ENCODE peak calls at places on chromosomes 16 and 17, in eight cellular contexts. P is tibial artery, L is fibroblast of lung, G is heart left ventricle, H is ovary, U is heart right ventricle, N is thoracic aorta, C is neural progenitor cell. R is an unnamed sample.
A peak's percentile ranks its signal among the peaks of the same experiment; 100 is the strongest.

GRCh38 chr17:69141802-69142472 is at the start of gene ABCA6:
- DNase-seq in P (no peak), L (peak; percentile 85), G (no peak), H (no peak), U (no peak), N (no peak), C (no peak), R (no peak)

GRCh38 chr16:4501071-4501478 is 24.9 kb downstream of the HMOX2 start:
- DNase-seq in P (no peak), L (peak; percentile 57), G (no peak), H (no peak), U (no peak), N (no peak), C (peak; percentile 26), R (no peak)

GRCh38 chr16:49763826-49764225 is 92.1 kb downstream of the ZNF423 start:
- DNase-seq in P (no peak), L (no peak), G (no peak), H (no peak), U (no peak), N (no peak), C (no peak), R (no peak)

GRCh38 chr17:79607941-79608728 is 2.7 kb downstream of the RBFOX3 start:
- DNase-seq in P (no peak), L (no peak), G (no peak), H (no peak), U (peak; percentile 21), N (no peak), C (peak; percentile 88), R (no peak)

GRCh38 chr17:42586514-42587230 is 9.1 kb upstream of the PSMC3IP start:
- DNase-seq in P (no peak), L (no peak), G (no peak), H (no peak), U (no peak), N (no peak), C (no peak), R (peak; percentile 90)

GRCh38 chr16:50367777-50368409 is 895 bp downstream of the BRD7 start:
- DNase-seq in P (no peak), L (no peak), G (no peak), H (no peak), U (no peak), N (no peak), C (no peak), R (peak; percentile 57)

GRCh38 chr17:8289103-8289397 is 580 bp downstream of the RANGRF start:
- DNase-seq in P (no peak), L (no peak), G (no peak), H (peak; percentile 87), U (no peak), N (no peak), C (peak; percentile 89), R (no peak)

GRCh38 chr17:1644493-1645206 is 882 bp downstream of the SCARF1 start:
- DNase-seq in P (no peak), L (no peak), G (peak; percentile 39), H (no peak), U (no peak), N (no peak), C (no peak), R (peak; percentile 55)

GRCh38 chr17:8163978-8164814 is 1.4 kb upstream of the VAMP2 start:
- DNase-seq in P (peak; percentile 87), L (peak; percentile 59), G (peak; percentile 94), H (peak; percentile 78), U (peak; percentile 82), N (no peak), C (no peak), R (no peak)

GRCh38 chr16:57801098-57801855 is 1.0 kb downstream of the KIFC3 start:
- DNase-seq in P (no peak), L (peak; percentile 61), G (no peak), H (no peak), U (no peak), N (no peak), C (peak; percentile 35), R (no peak)

GRCh38 chr16:528111-529011 is 849 bp downstream of the CAPN15 start:
- DNase-seq in P (no peak), L (peak; percentile 56), G (no peak), H (peak; percentile 71), U (no peak), N (peak; percentile 26), C (peak; percentile 62), R (peak; percentile 50)

DNA sequence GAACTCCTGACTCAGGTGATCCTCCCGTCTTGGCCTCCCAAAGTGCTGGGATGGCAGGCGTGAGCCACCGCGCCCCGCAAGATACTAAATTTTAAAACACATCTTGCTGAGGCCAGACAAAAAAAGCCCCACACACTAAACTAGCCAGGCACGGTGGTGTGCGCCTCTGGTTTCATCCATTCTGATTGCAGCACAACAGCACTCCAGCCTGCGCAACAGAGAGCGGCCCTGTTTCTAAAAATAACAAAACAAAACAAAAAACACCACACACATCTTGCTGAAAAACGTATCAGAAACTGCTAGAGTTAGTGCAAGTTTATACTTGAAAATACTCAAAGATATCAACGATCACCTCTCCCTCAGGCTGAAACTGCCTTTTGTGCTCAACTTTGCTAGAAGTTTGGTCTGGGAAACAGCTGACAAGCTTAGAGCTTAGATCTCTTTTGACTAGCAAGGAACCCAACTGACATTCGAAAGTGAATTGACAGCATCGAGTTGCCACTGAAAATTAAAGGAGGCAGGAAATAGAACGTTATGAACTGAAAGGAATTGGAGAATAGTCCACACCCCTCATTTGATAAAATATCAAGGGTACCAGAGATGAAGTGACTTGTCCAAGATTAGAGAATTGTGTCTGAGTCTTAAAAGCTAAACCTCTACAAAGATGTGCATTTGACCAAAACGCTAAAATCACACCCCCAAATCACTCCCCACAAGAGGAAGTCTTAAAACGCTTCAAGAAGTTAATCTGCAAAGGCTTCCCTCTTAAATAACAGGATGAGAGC is 946 bp downstream of the COG4 start:
- DNase-seq in P (no peak), L (no peak), G (no peak), H (no peak), U (no peak), N (no peak), C (no peak), R (no peak)
- H3K4me1 ChIP-seq in P (peaks cover 32% of the 10 kb centered on the region), L (peaks cover 10% of the 10 kb centered on the region), G (peaks cover 3% of the 10 kb centered on the region), H (peaks cover 8% of the 10 kb centered on the region), U (peaks cover 38% of the 10 kb centered on the region), N (peaks cover 12% of the 10 kb centered on the region), C (peaks cover 29% of the 10 kb centered on the region), R (peaks cover 10% of the 10 kb centered on the region)

DNA sequence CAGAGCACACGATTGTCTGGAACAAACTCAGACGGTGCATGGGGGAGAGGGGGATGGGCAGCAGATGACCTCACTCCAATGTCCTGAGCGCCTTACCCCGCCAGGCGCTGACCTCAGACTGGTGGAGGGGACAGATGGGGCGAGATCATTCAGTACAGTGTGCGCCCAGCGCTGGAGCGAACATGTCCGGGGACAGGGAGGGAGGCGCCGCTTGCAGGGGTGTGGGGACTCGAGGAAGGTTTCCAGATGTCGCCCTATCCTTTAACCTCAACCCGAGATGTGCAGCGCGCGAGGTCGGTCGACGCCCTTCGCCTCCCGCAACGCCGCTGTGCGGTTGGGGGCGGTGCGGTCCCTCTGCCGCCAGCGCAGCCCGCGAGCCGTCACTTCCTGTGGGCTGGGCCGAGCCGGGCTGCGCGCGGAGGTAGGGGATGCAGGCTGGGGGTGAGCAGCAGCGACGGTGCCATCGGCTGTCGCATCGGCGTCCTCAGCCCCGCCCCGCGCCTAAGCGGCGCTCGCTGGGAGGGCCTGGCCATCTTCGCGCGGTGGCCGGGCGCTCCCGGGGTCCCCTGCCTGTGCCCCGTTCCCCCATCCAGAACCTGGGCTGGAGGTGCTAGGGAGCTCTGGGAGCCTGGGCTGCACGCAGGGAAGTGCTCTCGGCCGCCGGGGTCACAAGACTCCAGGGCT is 5.3 kb upstream of the CDR2L start:
- DNase-seq in P (peak; percentile 83), L (peak; percentile 42), G (peak; percentile 86), H (peak; percentile 65), U (peak; percentile 81), N (peak; percentile 28), C (peak; percentile 95), R (no peak)
- H3K27ac ChIP-seq in P (peak overlapping the region; percentile 89), L (peak overlapping the region; percentile 63), G (peak overlapping the region; percentile 93), H (peak overlapping the region; percentile 41), U (peak overlapping the region; percentile 84), N (peak overlapping the region; percentile 93), C (no peak overlapping the region), R (no peak overlapping the region)

GRCh38 chr16:15643453-15644305 is 725 bp upstream of the MARF1 start:
- DNase-seq in P (no peak), L (peak; percentile 79), G (no peak), H (peak; percentile 40), U (no peak), N (no peak), C (no peak), R (peak; percentile 56)
- TF ChIP-seq CTCF in P (peak; percentile 38), L (peak; percentile 51), G (peak; percentile 52), H (peak; percentile 46), U (peak; percentile 53), N (peak; percentile 49), C (peak; percentile 49), R (peak; percentile 48)

GRCh38 chr16:29871822-29872546 is 9.0 kb upstream of the CDIPT start:
- DNase-seq in P (no peak), L (no peak), G (no peak), H (no peak), U (no peak), N (no peak), C (no peak), R (no peak)
- H3K4me1 ChIP-seq in P (peaks cover 9% of the 10 kb centered on the region), L (no peaks in the 10 kb centered on the region), G (no peaks in the 10 kb centered on the region), H (no peaks in the 10 kb centered on the region), U (peaks cover 10% of the 10 kb centered on the region), N (no peaks in the 10 kb centered on the region), C (no peaks in the 10 kb centered on the region), R (no peaks in the 10 kb centered on the region)

GRCh38 chr17:32302860-32303649 is 37.4 kb downstream of the RHBDL3 start:
- DNase-seq in P (no peak), L (no peak), G (no peak), H (no peak), U (no peak), N (no peak), C (peak; percentile 88), R (no peak)
- H3K27ac ChIP-seq in P (no peak overlapping the region), L (no peak overlapping the region), G (no peak overlapping the region), H (peak overlapping the region; percentile 26), U (no peak overlapping the region), N (no peak overlapping the region), C (peak overlapping the region; percentile 92), R (no peak overlapping the region)

DNA sequence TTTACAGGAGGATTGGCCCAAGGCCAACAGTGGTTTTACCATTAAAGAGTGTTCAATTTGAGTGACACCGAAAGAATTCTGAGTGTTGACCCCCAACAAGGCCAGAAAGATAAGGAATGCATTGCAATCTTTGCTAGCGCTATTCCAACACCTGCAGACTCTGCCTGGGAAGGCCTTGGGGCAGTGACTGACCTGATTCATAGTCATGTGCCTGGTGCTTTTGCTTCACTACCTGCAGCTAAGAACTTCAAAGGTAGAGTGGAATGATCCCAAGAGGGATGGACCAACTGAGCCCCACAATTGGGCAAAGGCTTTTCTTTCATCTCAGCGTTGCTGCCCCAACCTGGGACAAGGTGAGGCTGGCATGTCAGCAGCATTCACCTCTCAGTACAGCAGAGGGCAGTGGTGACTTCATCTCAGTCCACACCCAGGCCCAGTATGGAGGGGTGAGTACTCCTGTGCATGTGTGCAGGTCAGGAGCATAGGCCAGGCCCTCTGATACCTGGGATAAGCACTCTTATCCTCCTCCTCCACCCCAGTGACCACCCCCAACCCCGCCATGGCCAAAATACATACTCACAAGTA is 149.6 kb upstream of the GNAO1 start:
- DNase-seq in P (no peak), L (no peak), G (peak; percentile 37), H (no peak), U (no peak), N (no peak), C (peak; percentile 76), R (peak; percentile 22)
- TF ChIP-seq CTCF in P (peak; percentile 36), L (no peak), G (peak; percentile 44), H (no peak), U (peak; percentile 51), N (peak; percentile 16), C (peak; percentile 68), R (peak; percentile 54)